ENCODE peak calls at places on chromosome 5, in eight cellular contexts. C is foreskin fibroblast; G is left ventricle myocardium superior; E is activated naive CD4-positive, alpha-beta T cell; J is occipital lobe; P is HFFc6; K is posterior vena cava; Y is GM04503. X is an unnamed sample.

GRCh38 chr5:65475336-65475735 is 6.4 kb downstream of the ADAMTS6 start:
- DNase-seq in C (no peak), G (no peak), K (no peak), J (no peak), P (no peak), Y (no peak), E (no peak), X (no peak)

GRCh38 chr5:80990971-80991370 is 30.8 kb downstream of the RASGRF2 start:
- DNase-seq in J (no peak), E (no peak), G (no peak), K (no peak), Y (no peak), P (no peak), C (peak; percentile 14), X (no peak)

GRCh38 chr5:32713396-32714381 is 2.6 kb downstream of the NPR3 start:
- DNase-seq in C (peak; percentile 68), Y (no peak), E (no peak), J (no peak), K (peak; percentile 66), G (peak; percentile 59), P (peak; percentile 62), X (no peak)

GRCh38 chr5:169668732-169669131 is 31.7 kb downstream of the DOCK2 start:
- DNase-seq in J (no peak), G (no peak), E (no peak), Y (no peak), C (peak; percentile 24), K (no peak), P (peak; percentile 25), X (no peak)

GRCh38 chr5:53425598-53426516 is 54.6 kb upstream of the FST start:
- DNase-seq in Y (no peak), K (no peak), J (no peak), C (peak; percentile 65), E (no peak), G (no peak), P (no peak), X (no peak)

GRCh38 chr5:63125862-63126261 is 547.2 kb downstream of the LRRC70 start:
- DNase-seq in E (no peak), Y (no peak), P (peak; percentile 0), J (no peak), G (no peak), C (peak; percentile 5), K (no peak), X (peak; percentile 18)

GRCh38 chr5:173742432-173742816 is 126.0 kb upstream of the BOD1 start:
- DNase-seq in E (no peak), P (no peak), C (no peak), G (no peak), Y (no peak), J (no peak), K (no peak), X (no peak)

GRCh38 chr5:172622091-172623046 is 18.7 kb upstream of the NEURL1B start:
- DNase-seq in C (no peak), E (no peak), K (peak; percentile 53), G (no peak), J (no peak), Y (no peak), P (no peak), X (no peak)

GRCh38 chr5:10634562-10634961 is 70.7 kb downstream of the ANKRD33B start:
- DNase-seq in G (no peak), K (no peak), J (no peak), E (no peak), C (no peak), Y (no peak), P (no peak), X (no peak)

GRCh38 chr5:76403713-76403962 is 553 bp downstream of the IQGAP2 start:
- DNase-seq in K (no peak), P (no peak), Y (no peak), J (no peak), E (no peak), G (no peak), C (no peak), X (no peak)

GRCh38 chr5:171709930-171710329 is 75.7 kb upstream of the SMIM23 start:
- DNase-seq in Y (no peak), K (no peak), G (peak; percentile 69), E (no peak), J (no peak), C (no peak), P (no peak), X (no peak)

GRCh38 chr5:126594077-126594476 is 942 bp downstream of the ALDH7A1 start:
- DNase-seq in G (no peak), J (no peak), Y (no peak), K (no peak), C (peak; percentile 32), P (no peak), E (no peak), X (no peak)

GRCh38 chr5:75055727-75056144 is 3.4 kb upstream of the GCNT4 start:
- DNase-seq in E (no peak), J (no peak), P (peak; percentile 50), Y (peak; percentile 78), K (no peak), G (no peak), C (no peak), X (no peak)

GRCh38 chr5:129963359-129963758 is 59.1 kb downstream of the CHSY3 start:
- DNase-seq in C (peak; percentile 93), Y (peak; percentile 86), K (no peak), G (no peak), J (peak; percentile 10), P (no peak), E (no peak), X (no peak)

GRCh38 chr5:27963050-27963783 is 924.8 kb upstream of the CDH9 start:
- DNase-seq in P (no peak), Y (no peak), G (peak; percentile 16), C (no peak), K (peak; percentile 52), J (no peak), E (no peak), X (no peak)

GRCh38 chr5:4255441-4255840 is 659.8 kb downstream of the IRX1 start:
- DNase-seq in P (no peak), J (no peak), Y (no peak), K (no peak), E (no peak), C (no peak), G (no peak), X (no peak)

GRCh38 chr5:8843766-8844165 is 702.1 kb downstream of the SEMA5A start:
- DNase-seq in J (peak; percentile 15), K (no peak), E (no peak), C (peak; percentile 96), P (peak; percentile 81), Y (peak; percentile 71), G (peak; percentile 49), X (no peak)

GRCh38 chr5:141475625-141476131 is at the start of gene PCDHGC3:
- DNase-seq in J (peak; percentile 88), P (peak; percentile 97), C (peak; percentile 99), K (peak; percentile 97), Y (peak; percentile 79), E (no peak), G (peak; percentile 94), X (peak; percentile 87)

GRCh38 chr5:137598341-137598740 is 99.2 kb upstream of the SPOCK1 start:
- DNase-seq in K (no peak), C (no peak), Y (no peak), J (no peak), P (no peak), G (no peak), E (no peak), X (no peak)

GRCh38 chr5:10550222-10550995 is 13.5 kb upstream of the ANKRD33B start:
- DNase-seq in K (no peak), G (no peak), J (no peak), P (no peak), C (peak; percentile 58), Y (no peak), E (no peak), X (no peak)

GRCh38 chr5:527646-528591 is 3.7 kb upstream of the SLC9A3 start:
- DNase-seq in Y (no peak), J (no peak), C (no peak), P (no peak), G (peak; percentile 27), E (no peak), K (peak; percentile 63), X (no peak)

GRCh38 chr5:179819296-179820126 is 1.2 kb upstream of the SQSTM1 start:
- DNase-seq in G (peak; percentile 78), P (peak; percentile 51), Y (no peak), J (peak; percentile 53), E (no peak), K (peak; percentile 91), C (peak; percentile 86), X (no peak)

GRCh38 chr5:148788636-148789035 is 37.8 kb upstream of the ADRB2 start:
- DNase-seq in G (no peak), E (no peak), K (no peak), Y (no peak), P (no peak), J (no peak), C (peak; percentile 48), X (no peak)

GRCh38 chr5:150142800-150143724 is 12.6 kb downstream of the PDGFRB start:
- DNase-seq in P (peak; percentile 95), C (peak; percentile 98), J (peak; percentile 58), Y (peak; percentile 90), E (no peak), G (peak; percentile 85), K (peak; percentile 95), X (no peak)

GRCh38 chr5:40801771-40802562 is 3.8 kb upstream of the PRKAA1 start:
- DNase-seq in G (no peak), C (no peak), K (no peak), E (no peak), P (no peak), Y (no peak), J (no peak), X (no peak)

X was measured in LNCaP clone FGC.